ENCODE peak calls at places on chromosomes 5 and 9, in four cellular contexts. Z is HL-60, C is K562, I is GM12878. S is an unnamed sample.

GRCh38 chr5:98314262-98314661 is 459.2 kb upstream of the RGMB start:
- DNase-seq in C (no peak), Z (no peak), I (no peak), S (no peak)

GRCh38 chr5:166004006-166004405 is 2287.4 kb upstream of the WWC1 start:
- DNase-seq in I (no peak), C (no peak), Z (no peak), S (no peak)

GRCh38 chr9:136400038-136400834 is at the start of gene SNAPC4:
- DNase-seq in C (peak), Z (peak), I (peak), S (peak)

GRCh38 chr9:127524373-127524772 is 73.1 kb downstream of the LRSAM1 start:
- DNase-seq in Z (no peak), I (no peak), C (no peak), S (no peak)

GRCh38 chr5:107359033-107359915 is 311.5 kb downstream of the EFNA5 start:
- DNase-seq in Z (no peak), C (no peak), I (no peak), S (no peak)

GRCh38 chr9:131585375-131585774 is 40.1 kb downstream of the PRRT1B start:
- DNase-seq in C (no peak), Z (peak), I (no peak), S (peak)

GRCh38 chr9:73176450-73176875 is 24.8 kb downstream of the ANXA1 start:
- DNase-seq in Z (no peak), C (no peak), I (no peak), S (no peak)

GRCh38 chr5:106959447-106959846 is 711.3 kb downstream of the EFNA5 start:
- DNase-seq in I (no peak), Z (no peak), C (no peak), S (no peak)

GRCh38 chr5:56516034-56516433 is 282.9 kb upstream of the ANKRD55 start:
- DNase-seq in I (no peak), Z (no peak), C (no peak), S (no peak)

GRCh38 chr5:179265529-179266290 is 79.6 kb downstream of the ADAMTS2 start:
- DNase-seq in I (no peak), C (no peak), Z (no peak), S (no peak)

GRCh38 chr5:69048233-69048632 is 45.6 kb upstream of the SLC30A5 start:
- DNase-seq in I (no peak), C (peak), Z (no peak), S (no peak)

GRCh38 chr5:112253478-112254250 is 165.4 kb downstream of the EPB41L4A start:
- DNase-seq in Z (no peak), C (no peak), I (no peak), S (no peak)

GRCh38 chr5:109830955-109831502 is 141.3 kb downstream of the MAN2A1 start:
- DNase-seq in I (no peak), C (no peak), Z (no peak), S (no peak)

GRCh38 chr5:98341711-98342042 is 431.8 kb upstream of the RGMB start:
- DNase-seq in C (no peak), Z (no peak), I (no peak), S (no peak)

DNA sequence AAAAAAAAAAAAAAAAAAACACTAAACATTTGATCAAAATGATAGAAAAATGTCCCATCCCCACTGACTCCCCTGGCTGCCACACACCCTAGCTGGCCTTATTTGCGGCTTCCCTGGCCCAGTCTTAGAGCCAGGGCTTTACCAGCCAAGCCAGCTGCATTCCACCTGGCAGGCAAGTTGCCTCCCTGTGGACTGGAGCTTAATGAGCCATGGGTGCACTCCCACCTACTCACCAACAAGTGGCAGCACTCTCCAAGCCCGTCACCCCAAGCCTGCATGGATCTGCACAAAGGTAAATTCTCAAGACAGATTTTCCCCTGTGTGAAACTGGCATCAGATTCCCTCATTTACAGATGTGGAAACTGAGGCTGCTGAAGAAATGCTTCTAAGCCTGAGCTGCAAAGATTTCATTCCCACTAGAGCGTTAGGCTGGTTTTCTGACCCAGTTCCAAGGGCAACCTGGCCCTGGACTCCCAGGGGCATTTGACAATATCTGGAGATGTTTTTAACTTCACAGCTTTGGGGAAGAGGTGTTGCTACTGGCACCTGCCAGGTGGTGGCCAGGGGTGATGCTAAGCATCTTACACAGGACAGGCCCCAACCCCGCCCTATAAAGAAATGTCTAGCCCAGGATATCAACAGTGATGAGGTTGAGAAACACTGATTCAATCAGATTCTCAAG is 21.9 kb upstream of the VDAC1 start:
- DNase-seq in Z (peak), I (no peak), C (peak), S (peak)
- TF ChIP-seq POLR2AphosphoS5 in Z (no peak), I (no peak), C (no peak), S (no peak)

GRCh38 chr9:16825364-16825763 is 45.1 kb downstream of the BNC2 start:
- DNase-seq in C (no peak), Z (no peak), I (no peak), S (no peak)
- TF ChIP-seq SPI1 in C (no peak), Z (no peak), I (no peak), S (no peak)

GRCh38 chr5:139686919-139687421 is 38.8 kb downstream of the CXXC5 start:
- DNase-seq in C (no peak), I (no peak), Z (peak), S (no peak)
- TF ChIP-seq POLR2AphosphoS5 in C (no peak), I (no peak), Z (no peak), S (no peak)

GRCh38 chr5:139636975-139637408 is 11.2 kb upstream of the CXXC5 start:
- DNase-seq in I (peak), Z (no peak), C (no peak), S (no peak)
- TF ChIP-seq SPI1 in I (no peak), Z (no peak), C (no peak), S (no peak)

DNA sequence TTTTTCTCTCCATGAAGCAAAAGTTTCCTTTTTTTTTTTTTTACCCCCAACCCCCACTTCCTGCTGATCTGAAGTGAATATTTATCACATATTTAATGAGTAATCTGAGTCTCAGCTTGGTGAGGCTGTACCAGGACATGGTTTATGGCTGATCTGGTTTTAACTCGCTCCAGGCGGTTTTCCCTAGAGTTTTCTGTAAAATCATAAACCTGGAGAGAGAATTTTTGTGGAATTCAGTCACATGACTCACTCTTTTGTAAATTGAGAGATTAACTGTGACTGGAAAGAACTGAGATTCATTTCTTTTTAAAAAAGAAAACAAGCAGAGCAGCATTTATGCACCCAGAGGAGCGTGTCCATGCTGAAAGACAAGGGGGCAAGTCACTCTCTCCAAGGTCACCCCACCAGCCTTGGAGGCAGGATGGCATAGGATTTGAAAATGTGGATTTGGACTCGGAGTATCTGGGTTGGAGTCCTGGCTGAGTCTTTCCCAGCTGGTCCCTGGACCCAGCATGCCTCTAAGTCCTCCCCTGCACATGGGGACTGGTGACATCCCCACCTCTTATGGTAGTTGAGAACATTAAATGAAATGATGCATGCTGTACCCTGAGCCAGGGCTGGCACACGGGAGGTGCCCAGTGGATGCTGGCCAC is 81.8 kb downstream of the ZNF618 start:
- DNase-seq in C (no peak), Z (no peak), I (no peak), S (no peak)
- TF ChIP-seq POLR2AphosphoS5 in C (no peak), Z (no peak), I (no peak), S (no peak)

DNA sequence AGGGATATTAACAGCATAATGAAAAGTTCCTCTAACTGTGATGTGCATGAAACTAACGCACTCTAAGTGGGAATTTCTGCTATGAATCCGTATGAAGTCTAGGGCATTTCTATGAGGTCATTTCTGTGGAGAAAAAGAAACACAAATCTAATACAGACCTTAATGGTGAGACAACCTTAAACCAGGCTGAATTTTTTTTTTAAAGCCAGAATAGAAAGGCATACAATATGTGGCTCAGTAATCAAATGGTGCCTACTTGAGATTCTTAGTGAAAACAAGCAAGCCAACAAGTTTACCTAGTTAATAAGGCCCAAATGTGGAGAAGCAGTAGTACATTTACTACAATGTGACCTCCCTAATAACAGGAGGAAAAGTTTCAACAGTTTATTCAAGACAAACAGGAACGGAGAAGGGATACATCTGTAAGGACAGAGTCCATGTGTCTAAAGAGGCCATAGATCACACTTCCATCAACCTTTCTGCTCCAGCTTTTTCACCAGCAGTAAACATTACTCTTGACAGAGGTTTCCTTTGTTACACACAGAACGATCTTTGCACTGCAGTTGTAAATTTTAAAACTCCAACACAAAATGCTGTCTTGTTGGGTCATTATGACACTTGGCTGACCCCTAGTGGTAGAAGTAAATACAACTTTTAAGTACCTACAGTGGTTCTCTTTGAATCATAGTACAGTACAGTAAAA is 26.2 kb downstream of the CARNMT1 start:
- DNase-seq in C (peak), Z (peak), I (peak), S (no peak)
- TF ChIP-seq SPI1 in C (no peak), Z (no peak), I (no peak), S (no peak)

DNA sequence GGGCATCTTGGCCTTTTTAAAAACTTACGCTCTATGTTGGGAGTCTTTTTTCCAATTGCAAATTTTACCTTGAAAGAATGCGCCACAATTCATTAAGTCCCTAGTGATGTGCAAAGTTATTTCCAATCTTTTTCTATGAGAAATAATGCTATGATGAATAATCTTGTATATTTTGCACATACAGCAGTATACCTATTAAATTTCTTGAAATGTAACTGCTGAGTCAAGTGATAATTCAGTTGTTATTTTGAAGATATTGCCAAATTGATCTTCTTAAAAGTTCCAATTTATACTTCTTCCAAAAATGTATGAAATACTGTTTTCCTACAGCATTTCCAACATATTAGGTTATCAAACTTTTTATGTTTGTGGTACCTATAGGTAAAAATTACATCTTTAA is 92.8 kb upstream of the PPP2R2B start:
- DNase-seq in I (no peak), Z (no peak), C (no peak), S (no peak)
- TF ChIP-seq POLR2AphosphoS5 in I (no peak), Z (no peak), C (no peak), S (no peak)

GRCh38 chr5:142981886-142982820 is 212.0 kb downstream of the ARHGAP26 start:
- DNase-seq in Z (no peak), I (no peak), C (no peak), S (no peak)
- TF ChIP-seq SPI1 in Z (no peak), I (no peak), C (no peak), S (no peak)

S was measured in GM12891.